ENCODE peak calls at places on chromosomes 12 and 14, in nine cellular contexts. One of them, this sample, is unnamed.

GRCh38 chr14:91946313-91947195 is 940 bp downstream of the FBLN5 start:
- DNase-seq in NCI-H2171 treated with DMSO at 0.1 percent for 48 hours: peak
- DNase-seq in D721Med: no peak
- DNase-seq in iPS-NIHi11: no peak
- DNase-seq in progenitor cell of endocrine pancreas: no peak
- DNase-seq in NCI-H1105: no peak
- DNase-seq in anterior cingulate cortex: no peak
- DNase-seq in T-cell: no peak
- DNase-seq in Calu3: no peak
- DNase-seq in this sample: no peak

GRCh38 chr14:53409289-53409688 is 256.2 kb upstream of the DDHD1 start:
- DNase-seq in T-cell: no peak
- DNase-seq in progenitor cell of endocrine pancreas: no peak
- DNase-seq in iPS-NIHi11: no peak
- DNase-seq in anterior cingulate cortex: no peak
- DNase-seq in NCI-H1105: no peak
- DNase-seq in D721Med: no peak
- DNase-seq in Calu3: no peak
- DNase-seq in NCI-H2171 treated with DMSO at 0.1 percent for 48 hours: no peak
- DNase-seq in this sample: no peak

GRCh38 chr12:4137015-4137414 is 136.5 kb upstream of the CCND2 start:
- DNase-seq in D721Med: no peak
- DNase-seq in T-cell: no peak
- DNase-seq in iPS-NIHi11: no peak
- DNase-seq in progenitor cell of endocrine pancreas: no peak
- DNase-seq in anterior cingulate cortex: no peak
- DNase-seq in Calu3: no peak
- DNase-seq in NCI-H1105: no peak
- DNase-seq in NCI-H2171 treated with DMSO at 0.1 percent for 48 hours: no peak
- DNase-seq in this sample: no peak

GRCh38 chr12:67827820-67828383 is 161.3 kb upstream of the IFNG-AS1 start:
- DNase-seq in D721Med: no peak
- DNase-seq in anterior cingulate cortex: peak
- DNase-seq in NCI-H1105: no peak
- DNase-seq in NCI-H2171 treated with DMSO at 0.1 percent for 48 hours: no peak
- DNase-seq in Calu3: peak
- DNase-seq in iPS-NIHi11: peak
- DNase-seq in progenitor cell of endocrine pancreas: no peak
- DNase-seq in T-cell: no peak
- DNase-seq in this sample: no peak

GRCh38 chr12:113186033-113186365 is 478 bp downstream of the RITA1 start:
- DNase-seq in iPS-NIHi11: no peak
- DNase-seq in NCI-H1105: no peak
- DNase-seq in anterior cingulate cortex: no peak
- DNase-seq in NCI-H2171 treated with DMSO at 0.1 percent for 48 hours: peak
- DNase-seq in Calu3: no peak
- DNase-seq in T-cell: no peak
- DNase-seq in progenitor cell of endocrine pancreas: no peak
- DNase-seq in D721Med: no peak
- DNase-seq in this sample: no peak

GRCh38 chr12:16658699-16659098 is 52.7 kb upstream of the LMO3 start:
- DNase-seq in progenitor cell of endocrine pancreas: no peak
- DNase-seq in NCI-H2171 treated with DMSO at 0.1 percent for 48 hours: no peak
- DNase-seq in T-cell: no peak
- DNase-seq in anterior cingulate cortex: no peak
- DNase-seq in iPS-NIHi11: no peak
- DNase-seq in NCI-H1105: no peak
- DNase-seq in D721Med: no peak
- DNase-seq in Calu3: no peak
- DNase-seq in this sample: no peak

GRCh38 chr14:29648045-29648444 is 279.6 kb downstream of the PRKD1 start:
- DNase-seq in progenitor cell of endocrine pancreas: no peak
- DNase-seq in T-cell: no peak
- DNase-seq in anterior cingulate cortex: no peak
- DNase-seq in iPS-NIHi11: no peak
- DNase-seq in NCI-H1105: no peak
- DNase-seq in D721Med: no peak
- DNase-seq in NCI-H2171 treated with DMSO at 0.1 percent for 48 hours: no peak
- DNase-seq in Calu3: no peak
- DNase-seq in this sample: no peak

GRCh38 chr12:119460876-119461275 is 126.3 kb downstream of the CCDC60 start:
- DNase-seq in progenitor cell of endocrine pancreas: no peak
- DNase-seq in D721Med: no peak
- DNase-seq in Calu3: no peak
- DNase-seq in anterior cingulate cortex: no peak
- DNase-seq in NCI-H1105: no peak
- DNase-seq in NCI-H2171 treated with DMSO at 0.1 percent for 48 hours: no peak
- DNase-seq in T-cell: no peak
- DNase-seq in iPS-NIHi11: no peak
- DNase-seq in this sample: no peak

GRCh38 chr12:24494401-24494800 is 454.5 kb downstream of the BCAT1 start:
- DNase-seq in Calu3: no peak
- DNase-seq in iPS-NIHi11: no peak
- DNase-seq in D721Med: no peak
- DNase-seq in T-cell: no peak
- DNase-seq in NCI-H2171 treated with DMSO at 0.1 percent for 48 hours: no peak
- DNase-seq in progenitor cell of endocrine pancreas: no peak
- DNase-seq in anterior cingulate cortex: no peak
- DNase-seq in NCI-H1105: no peak
- DNase-seq in this sample: no peak

GRCh38 chr12:43942379-43942778 is 106.5 kb downstream of the TMEM117 start:
- DNase-seq in T-cell: no peak
- DNase-seq in D721Med: no peak
- DNase-seq in progenitor cell of endocrine pancreas: no peak
- DNase-seq in NCI-H2171 treated with DMSO at 0.1 percent for 48 hours: no peak
- DNase-seq in anterior cingulate cortex: no peak
- DNase-seq in Calu3: no peak
- DNase-seq in NCI-H1105: no peak
- DNase-seq in iPS-NIHi11: no peak
- DNase-seq in this sample: no peak

GRCh38 chr12:48999371-49000131 is at the start of gene DDN:
- DNase-seq in NCI-H2171 treated with DMSO at 0.1 percent for 48 hours: peak
- DNase-seq in anterior cingulate cortex: peak
- DNase-seq in NCI-H1105: no peak
- DNase-seq in D721Med: no peak
- DNase-seq in iPS-NIHi11: peak
- DNase-seq in progenitor cell of endocrine pancreas: no peak
- DNase-seq in Calu3: no peak
- DNase-seq in T-cell: no peak
- DNase-seq in this sample: peak

This sample was measured in immature natural killer cell.